ENCODE peak calls at places on chromosome 17, in four cellular contexts. Q is stomach, T is upper lobe of left lung, H is breast epithelium. O is an unnamed sample.

GRCh38 chr17:41618341-41619161 is 5.8 kb downstream of the KRT17 start:
- DNase-seq in Q (no peak), T (no peak), H (peak; percentile 88), O (no peak)

GRCh38 chr17:70332356-70332755 is 163.0 kb downstream of the KCNJ2 start:
- DNase-seq in Q (no peak), T (no peak), H (no peak), O (no peak)

GRCh38 chr17:46726106-46726670 is 92.3 kb downstream of the WNT3 start:
- DNase-seq in Q (no peak), T (no peak), H (no peak), O (no peak)

GRCh38 chr17:64146418-64147109 is 16.6 kb upstream of the ERN1 start:
- DNase-seq in Q (peak; percentile 65), T (no peak), H (peak; percentile 84), O (peak; percentile 94)

GRCh38 chr17:49315974-49316570 is 46.0 kb downstream of the ZNF652 start:
- DNase-seq in Q (no peak), T (no peak), H (no peak), O (no peak)

GRCh38 chr17:19327039-19327776 is 35.3 kb downstream of the B9D1 start:
- DNase-seq in Q (no peak), T (no peak), H (peak; percentile 69), O (no peak)

GRCh38 chr17:12349297-12349696 is 316.4 kb upstream of the MYOCD start:
- DNase-seq in Q (no peak), T (no peak), H (no peak), O (no peak)

GRCh38 chr17:20153231-20153630 is 144.1 kb downstream of the SPECC1 start:
- DNase-seq in Q (no peak), T (no peak), H (no peak), O (no peak)

GRCh38 chr17:55053855-55054254 is 85.3 kb downstream of the STXBP4 start:
- DNase-seq in Q (no peak), T (no peak), H (no peak), O (no peak)

GRCh38 chr17:49908782-49909714 is 59.9 kb upstream of the DLX4 start:
- DNase-seq in Q (no peak), T (no peak), H (no peak), O (no peak)

GRCh38 chr17:78364436-78365281 is 4.8 kb upstream of the SOCS3 start:
- DNase-seq in Q (no peak), T (peak; percentile 76), H (no peak), O (no peak)

DNA sequence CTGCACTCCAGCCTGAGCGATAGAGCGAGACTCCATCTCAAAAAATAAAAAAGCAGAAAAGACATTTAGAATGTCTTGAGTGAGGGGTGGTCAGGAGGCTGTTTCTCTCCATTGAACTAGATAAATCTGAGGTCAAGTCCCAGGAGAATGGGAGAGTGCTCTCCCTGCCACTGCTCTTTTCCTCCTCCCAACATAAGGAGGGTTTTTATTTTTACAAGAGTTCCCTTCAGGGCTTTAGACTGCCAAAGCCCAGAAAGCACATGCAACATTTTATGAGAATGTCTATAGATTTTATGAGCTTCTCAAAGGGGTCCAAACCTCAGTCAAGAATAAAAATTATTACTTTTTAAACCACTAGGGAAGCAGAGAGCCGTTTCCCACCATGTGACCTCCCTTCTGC is 1.6 kb downstream of the RND2 start:
- DNase-seq in Q (no peak), T (no peak), H (no peak), O (no peak)
- TF ChIP-seq CTCF in Q (no peak), T (no peak), H (no peak), O (no peak)

DNA sequence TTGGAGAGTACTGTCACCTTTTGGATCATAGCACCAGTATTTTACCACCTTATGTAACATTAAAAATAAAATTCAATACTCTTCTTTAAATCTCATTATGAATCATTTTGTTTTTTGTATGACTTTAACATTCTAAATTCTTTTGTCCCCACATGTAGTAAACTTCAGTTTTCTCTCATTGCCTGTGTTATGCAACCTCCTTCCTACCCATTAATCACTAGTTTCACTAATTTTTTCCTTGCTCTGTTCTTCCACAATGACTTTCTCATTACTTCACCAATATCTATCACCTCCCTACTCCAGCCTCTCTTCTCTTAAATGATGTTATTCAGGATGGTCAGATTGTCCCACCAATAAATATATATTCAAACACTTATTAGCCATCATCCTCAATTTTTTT is 68.7 kb downstream of the TTC19 start:
- DNase-seq in Q (no peak), T (no peak), H (no peak), O (no peak)
- H3K36me3 ChIP-seq in Q (peaks cover 51% of the 10 kb centered on the region), T (peaks cover 60% of the 10 kb centered on the region), H (peaks cover 8% of the 10 kb centered on the region), O (no peaks in the 10 kb centered on the region)

GRCh38 chr17:6473128-6473767 is 29.0 kb downstream of the PIMREG start:
- DNase-seq in Q (peak; percentile 84), T (no peak), H (peak; percentile 33), O (no peak)
- TF ChIP-seq POLR2AphosphoS5 in Q (no peak), T (no peak), H (no peak), O (no peak)

GRCh38 chr17:17216776-17217175 is 10.6 kb upstream of the PLD6 start:
- DNase-seq in Q (no peak), T (peak; percentile 56), H (no peak), O (no peak)
- TF ChIP-seq CTCF in Q (no peak), T (no peak), H (no peak), O (no peak)

DNA sequence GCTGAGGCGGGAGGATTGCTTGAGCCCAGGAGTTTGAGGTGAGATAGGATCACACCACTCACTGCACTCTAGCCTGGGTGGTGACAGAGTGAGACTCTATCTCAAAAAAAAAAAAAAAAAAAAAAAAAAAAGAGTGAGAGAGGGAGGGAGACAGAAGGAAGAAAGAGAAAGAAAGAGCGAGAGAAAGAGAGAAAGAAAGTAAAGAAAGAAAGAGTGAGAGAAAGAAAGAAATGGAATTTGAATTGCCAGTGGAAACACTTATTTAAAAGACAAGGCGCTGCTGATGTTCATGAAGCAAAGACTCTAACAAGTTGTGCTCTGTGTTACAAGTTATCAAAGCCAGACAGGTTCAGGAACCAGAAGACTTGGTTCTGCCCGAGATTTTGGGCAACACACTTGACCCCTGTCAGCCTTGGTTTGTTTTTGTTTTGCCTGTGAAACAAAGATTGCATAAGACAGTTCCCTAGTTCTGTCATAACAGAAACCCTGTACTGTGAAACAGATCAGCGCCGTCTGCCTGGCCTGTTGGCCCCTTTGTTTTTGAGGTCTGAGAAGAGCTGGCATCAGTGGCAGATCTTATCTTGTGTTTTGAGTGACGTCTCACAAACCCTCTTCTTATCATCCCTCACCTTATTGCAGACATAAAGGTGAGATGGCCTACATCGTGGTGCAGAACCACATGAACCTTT is 55.4 kb upstream of the ENDOV start:
- DNase-seq in Q (no peak), T (no peak), H (no peak), O (no peak)
- H3K36me3 ChIP-seq in Q (peaks cover 77% of the 10 kb centered on the region), T (peaks cover 93% of the 10 kb centered on the region), H (peaks cover 13% of the 10 kb centered on the region), O (peaks cover 7% of the 10 kb centered on the region)

GRCh38 chr17:77090476-77090875 is 50.3 kb upstream of the SEC14L1 start:
- DNase-seq in Q (no peak), T (no peak), H (no peak), O (no peak)
- TF ChIP-seq POLR2AphosphoS5 in Q (no peak), T (no peak), H (no peak), O (no peak)

GRCh38 chr17:65918450-65918849 is 273.5 kb downstream of the CEP112 start:
- DNase-seq in Q (no peak), T (no peak), H (no peak), O (no peak)
- TF ChIP-seq CTCF in Q (no peak), T (no peak), H (no peak), O (no peak)

GRCh38 chr17:7508150-7508549 is 24.0 kb downstream of the POLR2A start:
- DNase-seq in Q (no peak), T (no peak), H (no peak), O (no peak)

GRCh38 chr17:7508846-7509245 is 24.7 kb downstream of the POLR2A start:
- DNase-seq in Q (no peak), T (no peak), H (no peak), O (no peak)

GRCh38 chr17:7512105-7512504 is 27.9 kb downstream of the POLR2A start:
- DNase-seq in Q (no peak), T (peak; percentile 71), H (no peak), O (no peak)

GRCh38 chr17:7511108-7511507 is 26.9 kb downstream of the POLR2A start:
- DNase-seq in Q (no peak), T (no peak), H (no peak), O (no peak)

GRCh38 chr17:7509937-7510336 is 25.8 kb downstream of the POLR2A start:
- DNase-seq in Q (no peak), T (no peak), H (no peak), O (no peak)
- H3K36me3 ChIP-seq in Q (peaks cover 83% of the 10 kb centered on the region), T (peaks cover 94% of the 10 kb centered on the region), H (peaks cover 9% of the 10 kb centered on the region), O (peaks cover 95% of the 10 kb centered on the region)

GRCh38 chr17:745406-745805 is 6.7 kb downstream of the GEMIN4 start:
- DNase-seq in Q (no peak), T (peak; percentile 49), H (no peak), O (no peak)
- TF ChIP-seq POLR2AphosphoS5 in Q (no peak), T (no peak), H (no peak), O (no peak)